ENCODE peak calls at places on chromosomes 2 and 18, in six cellular contexts. E is right cardiac atrium, P is IMR-90, S is T-cell, N is T-helper 1 cell, Q is NCI-H1092. I is an unnamed sample.

GRCh38 chr2:53422979-53423378 is 344.6 kb upstream of the CHAC2 start:
- DNase-seq in E (no peak), P (peak), S (no peak), N (no peak), Q (no peak), I (no peak)

GRCh38 chr2:69082430-69082997 is 69.5 kb downstream of the ANTXR1 start:
- DNase-seq in E (peak), P (peak), S (no peak), N (no peak), Q (no peak), I (peak)

GRCh38 chr18:76472811-76473210 is 22.2 kb downstream of the ZNF516 start:
- DNase-seq in E (no peak), P (no peak), S (no peak), N (no peak), Q (no peak), I (no peak)

GRCh38 chr2:99692785-99693184 is 203.0 kb upstream of the REV1 start:
- DNase-seq in E (no peak), P (no peak), S (no peak), N (no peak), Q (no peak), I (no peak)

GRCh38 chr18:58535340-58536186 is 93.3 kb downstream of the ALPK2 start:
- DNase-seq in E (no peak), P (peak), S (no peak), N (no peak), Q (no peak), I (no peak)

GRCh38 chr2:237421542-237422047 is 7.6 kb upstream of the COL6A3 start:
- DNase-seq in E (peak), P (peak), S (peak), N (peak), Q (peak), I (peak)

GRCh38 chr2:219997341-219997851 is 370.0 kb downstream of the SLC4A3 start:
- DNase-seq in E (peak), P (peak), S (no peak), N (no peak), Q (no peak), I (peak)

GRCh38 chr2:102303589-102303988 is 7.8 kb upstream of the IL1RL1 start:
- DNase-seq in E (no peak), P (no peak), S (no peak), N (no peak), Q (no peak), I (no peak)

GRCh38 chr2:68434981-68435380 is 32.1 kb downstream of the FBXO48 start:
- DNase-seq in E (no peak), P (no peak), S (no peak), N (no peak), Q (no peak), I (no peak)

GRCh38 chr2:83055338-83056010 is 1403.6 kb downstream of the SUCLG1 start:
- DNase-seq in E (no peak), P (peak), S (no peak), N (no peak), Q (no peak), I (no peak)

GRCh38 chr2:37615808-37616673 is 55.4 kb downstream of the CDC42EP3 start:
- DNase-seq in E (peak), P (no peak), S (peak), N (peak), Q (no peak), I (no peak)

GRCh38 chr18:9974279-9974915 is 60.6 kb downstream of the VAPA start:
- DNase-seq in E (no peak), P (peak), S (no peak), N (no peak), Q (no peak), I (no peak)

GRCh38 chr2:241892299-241893137 is 23.0 kb downstream of the RTP5 start:
- DNase-seq in E (peak), P (no peak), S (no peak), N (no peak), Q (no peak), I (no peak)

GRCh38 chr2:109446531-109447131 is 167.1 kb downstream of the SEPTIN10 start:
- DNase-seq in E (peak), P (no peak), S (no peak), N (no peak), Q (no peak), I (no peak)

GRCh38 chr2:40165503-40165867 is 286.4 kb downstream of the SLC8A1 start:
- DNase-seq in E (peak), P (peak), S (no peak), N (no peak), Q (peak), I (no peak)

GRCh38 chr2:238096311-238097011 is 3.7 kb upstream of the ESPNL start:
- DNase-seq in E (no peak), P (no peak), S (no peak), N (no peak), Q (no peak), I (peak)

GRCh38 chr2:1614564-1614963 is 129.8 kb downstream of the PXDN start:
- DNase-seq in E (no peak), P (no peak), S (no peak), N (no peak), Q (no peak), I (no peak)

GRCh38 chr2:854460-854859 is 96.2 kb upstream of the SNTG2 start:
- DNase-seq in E (peak), P (no peak), S (peak), N (no peak), Q (peak), I (peak)

GRCh38 chr18:69257861-69258458 is 142.7 kb upstream of the DOK6 start:
- DNase-seq in E (no peak), P (peak), S (no peak), N (no peak), Q (no peak), I (no peak)

GRCh38 chr18:5626130-5626880 is 82.5 kb upstream of the EPB41L3 start:
- DNase-seq in E (no peak), P (no peak), S (no peak), N (no peak), Q (no peak), I (no peak)

GRCh38 chr2:217555075-217555876 is 447.5 kb downstream of the TNS1 start:
- DNase-seq in E (peak), P (no peak), S (no peak), N (no peak), Q (no peak), I (no peak)

GRCh38 chr18:11320981-11321380 is 171.6 kb upstream of the PIEZO2 start:
- DNase-seq in E (no peak), P (peak), S (no peak), N (no peak), Q (no peak), I (no peak)

GRCh38 chr18:2997846-2998599 is 14.9 kb downstream of the LPIN2 start:
- DNase-seq in E (no peak), P (no peak), S (no peak), N (no peak), Q (no peak), I (no peak)

GRCh38 chr2:121213386-121213785 is 71.6 kb downstream of the TFCP2L1 start:
- DNase-seq in E (no peak), P (no peak), S (no peak), N (no peak), Q (no peak), I (no peak)

GRCh38 chr2:159300586-159300985 is 14.1 kb upstream of the WDSUB1 start:
- DNase-seq in E (no peak), P (no peak), S (no peak), N (no peak), Q (no peak), I (no peak)

GRCh38 chr2:194769030-194769429 is 888.0 kb upstream of the SLC39A10 start:
- DNase-seq in E (no peak), P (no peak), S (no peak), N (no peak), Q (no peak), I (no peak)

GRCh38 chr2:223586261-223586660 is 15.9 kb downstream of the SCG2 start:
- DNase-seq in E (no peak), P (peak), S (no peak), N (no peak), Q (no peak), I (no peak)

GRCh38 chr2:232647261-232647660 is 13.9 kb downstream of the EFHD1 start:
- DNase-seq in E (no peak), P (no peak), S (no peak), N (no peak), Q (no peak), I (no peak)

GRCh38 chr2:127618551-127618950 is 27.4 kb upstream of the GPR17 start:
- DNase-seq in E (no peak), P (no peak), S (no peak), N (no peak), Q (no peak), I (no peak)

GRCh38 chr2:136057023-136057801 is 60.7 kb downstream of the CXCR4 start:
- DNase-seq in E (no peak), P (no peak), S (no peak), N (no peak), Q (no peak), I (no peak)

I was measured in NCI-H1105.